ENCODE peak calls at places on chromosomes 11 and 22, in four cellular contexts. C is kidney, P is mesendoderm, N is EH. X is an unnamed sample.

GRCh38 chr11:128532571-128533091 is 54.7 kb downstream of the ETS1 start:
- DNase-seq in C (no peak), N (no peak), P (peak), X (no peak)

GRCh38 chr11:1234054-1234720 is 11.3 kb downstream of the MUC5B start:
- DNase-seq in P (no peak), N (no peak), C (peak), X (no peak)

GRCh38 chr22:50577987-50578775 is at the start of gene CPT1B:
- DNase-seq in P (no peak), N (peak), C (no peak), X (no peak)

GRCh38 chr22:48683640-48684039 is 1144.0 kb downstream of the BRD1 start:
- DNase-seq in P (no peak), N (no peak), C (no peak), X (no peak)

GRCh38 chr11:68367252-68367651 is 54.9 kb downstream of the LRP5 start:
- DNase-seq in N (no peak), P (no peak), C (no peak), X (no peak)

GRCh38 chr11:126363706-126364245 is 8.3 kb downstream of the ST3GAL4 start:
- DNase-seq in C (peak), N (no peak), P (no peak), X (no peak)

GRCh38 chr11:37718431-37718999 is 1120.5 kb upstream of the RAG2 start:
- DNase-seq in N (peak), P (no peak), C (no peak), X (no peak)

GRCh38 chr11:125603207-125603606 is 10.6 kb downstream of the STT3A start:
- DNase-seq in P (no peak), N (peak), C (no peak), X (no peak)

GRCh38 chr11:1486054-1486825 is at the start of gene MOB2:
- DNase-seq in P (no peak), N (no peak), C (peak), X (no peak)

GRCh38 chr11:68370211-68371111 is 58.1 kb downstream of the LRP5 start:
- DNase-seq in N (peak), P (no peak), C (no peak), X (peak)

GRCh38 chr22:49449377-49449776 is 378.3 kb downstream of the BRD1 start:
- DNase-seq in N (no peak), P (no peak), C (no peak), X (no peak)

GRCh38 chr11:35491231-35491871 is 34.1 kb downstream of the PAMR1 start:
- DNase-seq in P (peak), N (peak), C (no peak), X (no peak)

X was measured in GM19239.